ENCODE peak calls at places on chromosomes 13 and 19, in six cellular contexts. T is GM12878, F is H1, N is HepG2, X is HCT116, H is K562. W is an unnamed sample. For H3K27me3, the result is how much of the 10 kb centered on the place peaks cover.

GRCh38 chr13:100203696-100204367 is 114.9 kb downstream of the PCCA start:
- DNase-seq in T (no peak), F (no peak), N (no peak), X (no peak), H (no peak), W (no peak)

GRCh38 chr13:113551081-113552000 is 33.2 kb upstream of the TFDP1 start:
- DNase-seq in T (no peak), F (peak), N (no peak), X (no peak), H (no peak), W (no peak)

GRCh38 chr19:38455031-38455430 is 21.5 kb downstream of the RYR1 start:
- DNase-seq in T (no peak), F (no peak), N (peak), X (no peak), H (peak), W (no peak)

GRCh38 chr13:66835040-66835628 is 395.0 kb downstream of the PCDH9 start:
- DNase-seq in T (no peak), F (no peak), N (peak), X (no peak), H (peak), W (no peak)

GRCh38 chr13:32253911-32254399 is 61.2 kb downstream of the ZAR1L start:
- DNase-seq in T (no peak), F (no peak), N (no peak), X (no peak), H (no peak), W (no peak)

GRCh38 chr13:25948910-25949309 is 102.9 kb downstream of the SHISA2 start:
- DNase-seq in T (no peak), F (no peak), N (no peak), X (no peak), H (no peak), W (no peak)

GRCh38 chr19:6241056-6241455 is 38.7 kb downstream of the MLLT1 start:
- DNase-seq in T (no peak), F (no peak), N (no peak), X (no peak), H (no peak), W (no peak)

GRCh38 chr19:42440357-42441046 is 2.2 kb downstream of the CXCL17 start:
- DNase-seq in T (no peak), F (peak), N (peak), X (peak), H (peak), W (no peak)

GRCh38 chr19:13215572-13216380 is 65.6 kb downstream of the IER2 start:
- DNase-seq in T (peak), F (no peak), N (peak), X (no peak), H (no peak), W (no peak)

GRCh38 chr13:73235385-73235784 is 176.6 kb downstream of the KLF5 start:
- DNase-seq in T (no peak), F (no peak), N (no peak), X (no peak), H (no peak), W (no peak)

GRCh38 chr19:245457-245856 is 45.7 kb downstream of the PLPP2 start:
- DNase-seq in T (no peak), F (no peak), N (no peak), X (no peak), H (no peak), W (no peak)

GRCh38 chr19:49712397-49712859 is 21.5 kb downstream of the CPT1C start:
- DNase-seq in T (no peak), F (peak), N (peak), X (peak), H (peak), W (no peak)

GRCh38 chr13:85313761-85314503 is 485.3 kb downstream of the SLITRK6 start:
- DNase-seq in T (no peak), F (no peak), N (no peak), X (peak), H (no peak), W (no peak)

GRCh38 chr19:48806818-48807589 is 3.8 kb downstream of the BCAT2 start:
- DNase-seq in T (no peak), F (peak), N (peak), X (no peak), H (peak), W (no peak)

GRCh38 chr13:49292742-49293498 is 45.2 kb downstream of the CDADC1 start:
- DNase-seq in T (no peak), F (no peak), N (no peak), X (no peak), H (peak), W (no peak)

GRCh38 chr13:113584870-113585671 is 518 bp downstream of the TFDP1 start:
- DNase-seq in T (no peak), F (peak), N (no peak), X (no peak), H (peak), W (no peak)

GRCh38 chr19:16764280-16764679 is 44.6 kb downstream of the NWD1 start:
- DNase-seq in T (no peak), F (no peak), N (no peak), X (no peak), H (no peak), W (no peak)

GRCh38 chr13:50914848-50915247 is 5.3 kb downstream of the RNASEH2B start:
- DNase-seq in T (no peak), F (no peak), N (no peak), X (no peak), H (no peak), W (no peak)

GRCh38 chr13:51895906-51896888 is 34.4 kb downstream of the CCDC70 start:
- DNase-seq in T (no peak), F (peak), N (peak), X (peak), H (peak), W (peak)

GRCh38 chr19:42032428-42032827 is 37.6 kb downstream of the GRIK5 start:
- DNase-seq in T (no peak), F (peak), N (no peak), X (no peak), H (no peak), W (peak)

GRCh38 chr13:111177803-111178389 is 62.8 kb downstream of the ARHGEF7 start:
- DNase-seq in T (no peak), F (no peak), N (no peak), X (no peak), H (no peak), W (no peak)

GRCh38 chr13:56347014-56347413 is 793.7 kb upstream of the PRR20A start:
- DNase-seq in T (no peak), F (no peak), N (no peak), X (no peak), H (no peak), W (no peak)

GRCh38 chr13:99895999-99896695 is 75.4 kb downstream of the ZIC5 start:
- DNase-seq in T (no peak), F (peak), N (no peak), X (no peak), H (no peak), W (no peak)

GRCh38 chr13:82815791-82816190 is 1066.5 kb downstream of the SLITRK1 start:
- DNase-seq in T (no peak), F (no peak), N (no peak), X (no peak), H (no peak), W (no peak)

GRCh38 chr13:66759919-66760318 is 470.2 kb downstream of the PCDH9 start:
- DNase-seq in T (no peak), F (no peak), N (no peak), X (no peak), H (no peak), W (no peak)

GRCh38 chr13:21075303-21076264 is 14.2 kb upstream of the LATS2 start:
- DNase-seq in T (no peak), F (peak), N (no peak), X (no peak), H (no peak), W (no peak)

GRCh38 chr19:23312515-23312914 is 62.3 kb upstream of the ZNF724 start:
- DNase-seq in T (no peak), F (no peak), N (no peak), X (no peak), H (no peak), W (no peak)

GRCh38 chr13:108919036-108919907 is 289.9 kb downstream of the MYO16 start:
- DNase-seq in T (no peak), F (no peak), N (no peak), X (no peak), H (no peak), W (no peak)

GRCh38 chr13:40477623-40478608 is 188.5 kb downstream of the FOXO1 start:
- DNase-seq in T (no peak), F (no peak), N (peak), X (no peak), H (no peak), W (no peak)

GRCh38 chr19:28899703-28900102 is 313.2 kb downstream of the UQCRFS1 start:
- DNase-seq in T (no peak), F (no peak), N (no peak), X (no peak), H (no peak), W (no peak)

GRCh38 chr19:14563989-14564650 is 7.7 kb downstream of the NDUFB7 start:
- DNase-seq in T (no peak), F (peak), N (no peak), X (peak), H (peak), W (peak)

GRCh38 chr19:45079063-45079910 is at the start of gene GEMIN7:
- DNase-seq in T (peak), F (peak), N (peak), X (peak), H (peak), W (peak)

GRCh38 chr19:17931532-17932191 is 1.2 kb upstream of the CCDC124 start:
- DNase-seq in T (no peak), F (peak), N (no peak), X (no peak), H (no peak), W (peak)

GRCh38 chr19:55118401-55118991 is 1.1 kb upstream of the PPP1R12C start:
- DNase-seq in T (no peak), F (peak), N (no peak), X (no peak), H (peak), W (peak)

GRCh38 chr19:7779631-7780486 is 16.8 kb downstream of the CLEC4M start:
- DNase-seq in T (no peak), F (no peak), N (no peak), X (no peak), H (no peak), W (no peak)
- H3K27me3 ChIP-seq in T (under half), F (under half), N (under half), X (under half), H (under half), W (under half)

GRCh38 chr13:30692108-30692507 is 43.2 kb upstream of the ALOX5AP start:
- DNase-seq in T (no peak), F (no peak), N (no peak), X (no peak), H (no peak), W (no peak)

GRCh38 chr13:30689752-30690151 is 45.6 kb upstream of the ALOX5AP start:
- DNase-seq in T (no peak), F (no peak), N (no peak), X (no peak), H (no peak), W (no peak)

GRCh38 chr13:30685987-30686386 is 49.4 kb upstream of the ALOX5AP start:
- DNase-seq in T (no peak), F (no peak), N (no peak), X (no peak), H (no peak), W (no peak)

GRCh38 chr13:30685320-30685859 is 50.0 kb upstream of the ALOX5AP start:
- DNase-seq in T (no peak), F (no peak), N (no peak), X (no peak), H (no peak), W (no peak)

GRCh38 chr13:30690282-30691188 is 44.8 kb upstream of the ALOX5AP start:
- DNase-seq in T (no peak), F (no peak), N (no peak), X (no peak), H (peak), W (no peak)
- H3K4me3 ChIP-seq in T (no peak), F (no peak), N (peak), X (peak), H (peak), W (no peak)

GRCh38 chr19:39805120-39805519 is 26.5 kb downstream of the LEUTX start:
- DNase-seq in T (no peak), F (no peak), N (no peak), X (no peak), H (peak), W (no peak)
- TF ChIP-seq ZNF274 in T (no peak), F (no peak), N (no peak), X (no peak), H (no peak), W (no peak)

GRCh38 chr19:30381366-30381765 is 9.2 kb downstream of the ZNF536 start:
- DNase-seq in T (no peak), F (no peak), N (no peak), X (no peak), H (no peak), W (no peak)

GRCh38 chr19:30379841-30380610 is 7.8 kb downstream of the ZNF536 start:
- DNase-seq in T (no peak), F (no peak), N (no peak), X (no peak), H (no peak), W (no peak)

GRCh38 chr19:30376826-30377425 is 4.7 kb downstream of the ZNF536 start:
- DNase-seq in T (no peak), F (no peak), N (no peak), X (no peak), H (no peak), W (no peak)

GRCh38 chr19:30376272-30376671 is 4.1 kb downstream of the ZNF536 start:
- DNase-seq in T (no peak), F (peak), N (no peak), X (no peak), H (no peak), W (no peak)

GRCh38 chr19:30378701-30379100 is 6.5 kb downstream of the ZNF536 start:
- DNase-seq in T (no peak), F (no peak), N (no peak), X (no peak), H (no peak), W (no peak)
- H3K27me3 ChIP-seq in T (under half), F (under half), N (under half), X (under half), H (under half), W (under half)